ENCODE peak calls at places on chromosomes 11 and 22, in eight cellular contexts. K is mammary epithelial cell, N is IMR-90, J is Peyer's patch, V is astrocyte, Q is neural progenitor cell, D is lower lobe of right lung, B is tibial nerve. C is an unnamed sample.

GRCh38 chr11:8205566-8205965 is 36.7 kb upstream of the RIC3 start:
- DNase-seq in Q (no peak), B (no peak), V (no peak), J (no peak), N (no peak), K (no peak), D (no peak), C (no peak)

GRCh38 chr22:38924197-38924952 is 33.0 kb upstream of the APOBEC3A start:
- DNase-seq in B (peak; percentile 67), J (no peak), D (peak; percentile 83), N (peak; percentile 90), K (peak; percentile 75), V (peak; percentile 91), Q (no peak), C (peak; percentile 79)

GRCh38 chr11:75174781-75175370 is 24.0 kb downstream of the SLCO2B1 start:
- DNase-seq in N (peak; percentile 34), V (peak; percentile 13), J (peak; percentile 22), Q (no peak), D (peak; percentile 70), B (peak; percentile 56), K (no peak), C (peak; percentile 9)

GRCh38 chr22:44497218-44497903 is 672 bp downstream of the RTL6 start:
- DNase-seq in J (no peak), V (no peak), N (peak; percentile 34), Q (peak; percentile 40), K (peak; percentile 3), D (no peak), B (no peak), C (no peak)

GRCh38 chr22:30435674-30436126 is 10.1 kb downstream of the MTFP1 start:
- DNase-seq in K (no peak), Q (no peak), J (peak; percentile 80), D (peak; percentile 54), N (no peak), V (no peak), B (no peak), C (no peak)

GRCh38 chr22:29457730-29458129 is 19.3 kb downstream of the RFPL1 start:
- DNase-seq in Q (peak; percentile 82), D (no peak), J (no peak), N (peak; percentile 37), V (peak; percentile 31), K (peak; percentile 33), B (no peak), C (no peak)

GRCh38 chr11:20511982-20512381 is 87.4 kb upstream of the SLC6A5 start:
- DNase-seq in D (no peak), J (no peak), V (no peak), K (no peak), B (no peak), Q (no peak), N (no peak), C (no peak)

GRCh38 chr22:22428222-22429098 is 80.1 kb downstream of the ZNF280B start:
- DNase-seq in J (no peak), V (no peak), D (no peak), N (no peak), Q (no peak), K (no peak), B (no peak), C (no peak)

GRCh38 chr11:110337570-110338193 is 41.3 kb upstream of the RDX start:
- DNase-seq in B (no peak), N (peak; percentile 52), J (no peak), K (peak; percentile 76), Q (no peak), D (no peak), V (peak; percentile 19), C (no peak)

GRCh38 chr22:32809786-32810185 is 8.3 kb downstream of the TIMP3 start:
- DNase-seq in B (no peak), V (no peak), J (no peak), Q (no peak), K (no peak), N (no peak), D (no peak), C (no peak)

GRCh38 chr22:32806296-32806695 is 4.8 kb downstream of the TIMP3 start:
- DNase-seq in J (no peak), N (no peak), D (no peak), Q (no peak), V (no peak), B (no peak), K (no peak), C (no peak)

GRCh38 chr22:32805586-32805881 is 4.0 kb downstream of the TIMP3 start:
- DNase-seq in Q (no peak), B (no peak), N (no peak), J (no peak), V (no peak), K (no peak), D (no peak), C (no peak)

GRCh38 chr22:32810241-32811133 is 9.0 kb downstream of the TIMP3 start:
- DNase-seq in J (no peak), B (no peak), Q (peak; percentile 41), V (no peak), K (peak; percentile 51), D (no peak), N (peak; percentile 51), C (no peak)

GRCh38 chr22:32808038-32808445 is 6.5 kb downstream of the TIMP3 start:
- DNase-seq in B (no peak), K (no peak), D (no peak), N (no peak), Q (no peak), V (no peak), J (no peak), C (no peak)
- H3K4me3 ChIP-seq in B (no peak overlapping the region), K (no peak overlapping the region), D (peak overlapping the region; percentile 12), N (no peak overlapping the region), Q (no peak overlapping the region), V (no peak overlapping the region), J (no peak overlapping the region), C (no peak overlapping the region)

GRCh38 chr11:2612884-2613571 is 86.8 kb downstream of the KCNQ1OT1 start:
- DNase-seq in V (no peak), K (no peak), J (no peak), D (no peak), Q (no peak), N (peak; percentile 4), B (no peak), C (no peak)
- TF ChIP-seq CTCF in V (no peak), K (no peak), J (no peak), D (no peak), Q (no peak), N (no peak), B (no peak), C (no peak)

GRCh38 chr11:6273188-6273587 is 13.6 kb downstream of the CCKBR start:
- DNase-seq in D (no peak), N (no peak), Q (no peak), B (no peak), J (no peak), K (no peak), V (no peak), C (no peak)

GRCh38 chr11:6270584-6271246 is 11.1 kb downstream of the CCKBR start:
- DNase-seq in K (no peak), B (no peak), D (no peak), Q (no peak), J (no peak), N (no peak), V (no peak), C (no peak)

GRCh38 chr11:6271598-6271997 is 12.0 kb downstream of the CCKBR start:
- DNase-seq in D (no peak), N (no peak), K (no peak), B (no peak), J (no peak), Q (no peak), V (no peak), C (no peak)

GRCh38 chr11:6268811-6269210 is 9.2 kb downstream of the CCKBR start:
- DNase-seq in K (peak; percentile 27), Q (no peak), N (peak; percentile 22), D (no peak), B (no peak), J (no peak), V (no peak), C (no peak)

GRCh38 chr11:6269994-6270393 is 10.4 kb downstream of the CCKBR start:
- DNase-seq in J (no peak), B (no peak), N (no peak), Q (peak; percentile 10), V (no peak), K (no peak), D (no peak), C (no peak)
- H3K36me3 ChIP-seq in J (no peaks in the 10 kb centered on the region), B (no peaks in the 10 kb centered on the region), N (no peaks in the 10 kb centered on the region), Q (no peaks in the 10 kb centered on the region), V (no peaks in the 10 kb centered on the region), K (no peaks in the 10 kb centered on the region), D (no peaks in the 10 kb centered on the region), C (no peaks in the 10 kb centered on the region)

GRCh38 chr11:117532568-117532967 is 204.9 kb downstream of the CEP164 start:
- DNase-seq in B (no peak), Q (no peak), N (no peak), D (no peak), K (no peak), V (no peak), J (no peak), C (no peak)

GRCh38 chr11:117524784-117525183 is 197.1 kb downstream of the CEP164 start:
- DNase-seq in V (no peak), K (no peak), B (no peak), N (no peak), J (no peak), Q (no peak), D (no peak), C (no peak)

GRCh38 chr11:117525866-117526265 is 198.2 kb downstream of the CEP164 start:
- DNase-seq in V (no peak), Q (no peak), K (no peak), N (no peak), D (no peak), B (no peak), J (no peak), C (no peak)

GRCh38 chr11:117528061-117528780 is 200.6 kb downstream of the CEP164 start:
- DNase-seq in D (no peak), V (peak; percentile 4), B (no peak), J (no peak), N (no peak), K (no peak), Q (no peak), C (no peak)

GRCh38 chr11:117529767-117530166 is 202.1 kb downstream of the CEP164 start:
- DNase-seq in V (no peak), N (no peak), Q (no peak), B (no peak), K (no peak), D (no peak), J (no peak), C (no peak)
- H3K4me3 ChIP-seq in V (no peak overlapping the region), N (no peak overlapping the region), Q (no peak overlapping the region), B (no peak overlapping the region), K (no peak overlapping the region), D (no peak overlapping the region), J (no peak overlapping the region), C (no peak overlapping the region)

GRCh38 chr11:83645561-83645960 is 359.4 kb upstream of the CCDC90B start:
- DNase-seq in N (no peak), J (no peak), Q (no peak), B (no peak), D (no peak), V (no peak), K (no peak), C (no peak)
- TF ChIP-seq CTCF in N (no peak), J (no peak), Q (no peak), B (no peak), D (no peak), V (no peak), K (no peak), C (no peak)